ENCODE peak calls at places on chromosomes 3 and 15, in ten cellular contexts. One of them, this sample, is unnamed.
A peak's percentile ranks its signal among the peaks of the same experiment; 100 is the strongest.

GRCh38 chr3:183650554-183650953 is 15.1 kb downstream of the KLHL24 start:
- DNase-seq in dorsolateral prefrontal cortex: no peak
- DNase-seq in HFF-Myc: no peak
- DNase-seq in lower lobe of right lung: no peak
- DNase-seq in mesothelial cell of epicardium: no peak
- DNase-seq in OCI-LY7: no peak
- DNase-seq in lower leg skin: no peak
- DNase-seq in endothelial cell: no peak
- DNase-seq in GM06990: no peak
- DNase-seq in HFFc6: peak; percentile 50
- DNase-seq in this sample: no peak

GRCh38 chr15:42218953-42219596 is 11.0 kb upstream of the VPS39 start:
- DNase-seq in HFF-Myc: no peak
- DNase-seq in mesothelial cell of epicardium: no peak
- DNase-seq in lower leg skin: no peak
- DNase-seq in endothelial cell: no peak
- DNase-seq in dorsolateral prefrontal cortex: no peak
- DNase-seq in OCI-LY7: peak; percentile 57
- DNase-seq in GM06990: peak; percentile 15
- DNase-seq in lower lobe of right lung: no peak
- DNase-seq in HFFc6: no peak
- DNase-seq in this sample: no peak

GRCh38 chr3:184289426-184289938 is 9.6 kb upstream of the PSMD2 start:
- DNase-seq in mesothelial cell of epicardium: no peak
- DNase-seq in dorsolateral prefrontal cortex: peak; percentile 58
- DNase-seq in OCI-LY7: peak; percentile 65
- DNase-seq in endothelial cell: peak; percentile 71
- DNase-seq in GM06990: peak; percentile 23
- DNase-seq in lower lobe of right lung: peak; percentile 58
- DNase-seq in lower leg skin: no peak
- DNase-seq in HFF-Myc: peak; percentile 32
- DNase-seq in HFFc6: peak; percentile 27
- DNase-seq in this sample: peak; percentile 74

GRCh38 chr15:70486451-70487379 is 276.6 kb downstream of the UACA start:
- DNase-seq in HFFc6: peak; percentile 72
- DNase-seq in OCI-LY7: no peak
- DNase-seq in GM06990: peak; percentile 86
- DNase-seq in endothelial cell: no peak
- DNase-seq in HFF-Myc: no peak
- DNase-seq in mesothelial cell of epicardium: no peak
- DNase-seq in lower lobe of right lung: peak; percentile 75
- DNase-seq in lower leg skin: no peak
- DNase-seq in dorsolateral prefrontal cortex: no peak
- DNase-seq in this sample: no peak

GRCh38 chr3:134039161-134039862 is 9.6 kb upstream of the SLCO2A1 start:
- DNase-seq in HFF-Myc: no peak
- DNase-seq in GM06990: no peak
- DNase-seq in OCI-LY7: no peak
- DNase-seq in HFFc6: no peak
- DNase-seq in lower lobe of right lung: no peak
- DNase-seq in lower leg skin: no peak
- DNase-seq in dorsolateral prefrontal cortex: no peak
- DNase-seq in mesothelial cell of epicardium: no peak
- DNase-seq in endothelial cell: no peak
- DNase-seq in this sample: no peak

GRCh38 chr15:31901501-31901900 is 128.8 kb upstream of the CHRNA7 start:
- DNase-seq in OCI-LY7: no peak
- DNase-seq in lower leg skin: no peak
- DNase-seq in HFFc6: no peak
- DNase-seq in dorsolateral prefrontal cortex: no peak
- DNase-seq in GM06990: no peak
- DNase-seq in lower lobe of right lung: no peak
- DNase-seq in endothelial cell: no peak
- DNase-seq in mesothelial cell of epicardium: no peak
- DNase-seq in HFF-Myc: no peak
- DNase-seq in this sample: no peak

GRCh38 chr15:61748529-61748928 is 311.7 kb downstream of the VPS13C start:
- DNase-seq in dorsolateral prefrontal cortex: no peak
- DNase-seq in lower leg skin: no peak
- DNase-seq in lower lobe of right lung: no peak
- DNase-seq in GM06990: no peak
- DNase-seq in endothelial cell: no peak
- DNase-seq in mesothelial cell of epicardium: no peak
- DNase-seq in HFFc6: no peak
- DNase-seq in HFF-Myc: no peak
- DNase-seq in OCI-LY7: no peak
- DNase-seq in this sample: peak; percentile 87

GRCh38 chr3:174116421-174116820 is 718.9 kb downstream of the NLGN1 start:
- DNase-seq in HFF-Myc: no peak
- DNase-seq in lower lobe of right lung: no peak
- DNase-seq in GM06990: no peak
- DNase-seq in endothelial cell: no peak
- DNase-seq in lower leg skin: no peak
- DNase-seq in dorsolateral prefrontal cortex: no peak
- DNase-seq in HFFc6: no peak
- DNase-seq in mesothelial cell of epicardium: no peak
- DNase-seq in OCI-LY7: no peak
- DNase-seq in this sample: no peak

GRCh38 chr3:116067275-116067674 is 378.0 kb downstream of the LSAMP start:
- DNase-seq in HFFc6: no peak
- DNase-seq in lower leg skin: no peak
- DNase-seq in dorsolateral prefrontal cortex: no peak
- DNase-seq in OCI-LY7: no peak
- DNase-seq in lower lobe of right lung: no peak
- DNase-seq in GM06990: no peak
- DNase-seq in HFF-Myc: no peak
- DNase-seq in mesothelial cell of epicardium: no peak
- DNase-seq in endothelial cell: no peak
- DNase-seq in this sample: no peak

GRCh38 chr15:22810033-22810734 is 23.7 kb downstream of the NIPA1 start:
- DNase-seq in lower lobe of right lung: no peak
- DNase-seq in mesothelial cell of epicardium: no peak
- DNase-seq in lower leg skin: no peak
- DNase-seq in OCI-LY7: no peak
- DNase-seq in HFF-Myc: no peak
- DNase-seq in endothelial cell: no peak
- DNase-seq in HFFc6: no peak
- DNase-seq in dorsolateral prefrontal cortex: no peak
- DNase-seq in GM06990: no peak
- DNase-seq in this sample: no peak

GRCh38 chr15:75235051-75235673 is 23.0 kb upstream of the GOLGA6C start:
- DNase-seq in HFFc6: no peak
- DNase-seq in endothelial cell: no peak
- DNase-seq in lower leg skin: peak; percentile 58
- DNase-seq in dorsolateral prefrontal cortex: no peak
- DNase-seq in HFF-Myc: no peak
- DNase-seq in lower lobe of right lung: no peak
- DNase-seq in mesothelial cell of epicardium: no peak
- DNase-seq in OCI-LY7: no peak
- DNase-seq in GM06990: no peak
- DNase-seq in this sample: no peak

GRCh38 chr3:136255672-136256406 is 5.7 kb downstream of the PCCB start:
- DNase-seq in GM06990: no peak
- DNase-seq in lower leg skin: no peak
- DNase-seq in endothelial cell: no peak
- DNase-seq in OCI-LY7: no peak
- DNase-seq in HFF-Myc: no peak
- DNase-seq in dorsolateral prefrontal cortex: no peak
- DNase-seq in mesothelial cell of epicardium: no peak
- DNase-seq in lower lobe of right lung: no peak
- DNase-seq in HFFc6: no peak
- DNase-seq in this sample: no peak

DNA sequence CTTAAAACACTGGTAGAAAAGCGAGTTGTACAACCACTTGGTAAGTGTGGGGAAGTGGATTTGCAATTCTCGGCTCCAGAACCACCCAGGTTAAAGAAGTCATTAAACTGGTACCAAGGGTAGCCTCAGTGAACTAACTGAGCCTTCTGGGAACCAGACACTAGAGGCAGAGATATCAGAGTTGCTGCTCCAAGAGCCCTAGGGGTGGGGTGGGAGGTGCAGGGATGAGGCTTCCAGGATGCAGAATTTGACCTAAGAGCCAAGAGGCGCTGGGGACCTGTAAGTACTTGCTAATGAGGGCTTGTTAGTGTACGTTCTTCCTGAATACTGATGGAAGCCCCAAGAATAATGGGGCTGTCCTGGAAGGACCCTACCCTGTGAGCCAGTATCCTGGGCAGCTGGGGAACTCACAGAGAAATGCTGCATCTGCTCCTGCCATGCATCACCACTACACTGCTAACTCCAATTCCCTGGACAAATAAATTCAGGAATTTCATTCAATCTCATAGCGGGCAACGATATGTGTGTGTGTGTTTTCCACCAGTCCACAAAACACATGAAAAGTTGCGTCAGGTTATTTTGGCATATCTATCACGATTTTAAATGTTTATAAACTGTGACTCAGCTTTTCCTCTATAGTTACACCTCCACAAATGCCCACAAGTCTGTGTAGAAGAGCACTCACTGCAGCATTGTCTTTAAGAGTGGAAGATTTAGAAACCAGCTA is 23.8 kb downstream of the STIMATE start:
- DNase-seq in mesothelial cell of epicardium: no peak
- DNase-seq in GM06990: no peak
- DNase-seq in HFFc6: no peak
- DNase-seq in HFF-Myc: no peak
- DNase-seq in dorsolateral prefrontal cortex: no peak
- DNase-seq in lower lobe of right lung: no peak
- DNase-seq in OCI-LY7: no peak
- DNase-seq in lower leg skin: no peak
- DNase-seq in endothelial cell: no peak
- DNase-seq in this sample: no peak
- TF ChIP-seq CTCF in mesothelial cell of epicardium: no peak
- TF ChIP-seq CTCF in GM06990: no peak
- TF ChIP-seq CTCF in HFFc6: no peak
- TF ChIP-seq CTCF in HFF-Myc: no peak
- TF ChIP-seq CTCF in dorsolateral prefrontal cortex: no peak
- TF ChIP-seq CTCF in lower lobe of right lung: no peak
- TF ChIP-seq CTCF in OCI-LY7: no peak
- TF ChIP-seq CTCF in lower leg skin: no peak
- TF ChIP-seq CTCF in endothelial cell: no peak
- TF ChIP-seq CTCF in this sample: no peak

DNA sequence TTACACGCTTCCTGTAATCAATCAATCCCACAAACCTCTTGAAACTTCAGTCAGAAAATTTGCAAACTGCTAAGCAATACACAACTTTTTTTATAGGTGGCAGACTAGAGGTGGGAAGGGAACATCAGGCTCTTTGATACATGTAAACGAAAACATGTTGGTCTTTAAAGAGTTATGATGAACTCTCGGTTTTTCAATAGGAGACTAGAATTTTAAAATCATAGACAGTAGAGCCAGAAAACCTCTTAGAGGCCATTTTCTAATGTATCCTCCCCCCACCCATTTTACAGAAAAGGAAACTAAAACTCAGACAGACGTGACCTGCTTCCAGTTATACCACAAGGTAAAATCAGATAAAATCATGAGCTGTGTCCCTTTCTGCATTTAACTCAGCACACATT is 179.1 kb upstream of the LPP start:
- DNase-seq in OCI-LY7: peak; percentile 79
- DNase-seq in HFF-Myc: no peak
- DNase-seq in dorsolateral prefrontal cortex: no peak
- DNase-seq in mesothelial cell of epicardium: no peak
- DNase-seq in endothelial cell: no peak
- DNase-seq in lower leg skin: no peak
- DNase-seq in lower lobe of right lung: no peak
- DNase-seq in GM06990: no peak
- DNase-seq in HFFc6: no peak
- DNase-seq in this sample: no peak
- TF ChIP-seq CTCF in OCI-LY7: peak; percentile 84
- TF ChIP-seq CTCF in HFF-Myc: no peak
- TF ChIP-seq CTCF in dorsolateral prefrontal cortex: no peak
- TF ChIP-seq CTCF in mesothelial cell of epicardium: no peak
- TF ChIP-seq CTCF in endothelial cell: no peak
- TF ChIP-seq CTCF in lower leg skin: no peak
- TF ChIP-seq CTCF in lower lobe of right lung: no peak
- TF ChIP-seq CTCF in GM06990: peak; percentile 27
- TF ChIP-seq CTCF in HFFc6: peak; percentile 27
- TF ChIP-seq CTCF in this sample: no peak

DNA sequence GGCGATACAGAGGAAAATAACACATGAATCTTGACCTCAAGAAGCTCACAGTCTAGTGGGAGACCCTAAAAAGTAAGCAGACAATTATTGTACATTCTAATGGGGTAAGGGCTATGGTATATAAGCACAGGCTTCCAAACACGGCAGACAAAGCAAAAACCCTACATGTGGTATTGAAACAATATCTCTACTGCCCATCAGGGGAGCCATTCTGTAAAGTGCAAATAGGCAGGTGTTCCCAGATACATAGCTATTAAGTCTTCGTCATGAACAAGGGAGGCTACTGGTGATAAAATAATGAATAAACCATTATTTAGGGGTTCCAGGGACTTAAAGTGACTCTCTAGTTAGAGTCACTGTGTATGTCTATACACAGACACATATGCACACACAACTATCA is 38.6 kb upstream of the ASB14 start:
- DNase-seq in HFF-Myc: no peak
- DNase-seq in endothelial cell: no peak
- DNase-seq in dorsolateral prefrontal cortex: no peak
- DNase-seq in lower lobe of right lung: no peak
- DNase-seq in OCI-LY7: peak; percentile 6
- DNase-seq in lower leg skin: no peak
- DNase-seq in HFFc6: no peak
- DNase-seq in GM06990: no peak
- DNase-seq in mesothelial cell of epicardium: no peak
- DNase-seq in this sample: no peak
- TF ChIP-seq CTCF in HFF-Myc: no peak
- TF ChIP-seq CTCF in endothelial cell: no peak
- TF ChIP-seq CTCF in dorsolateral prefrontal cortex: no peak
- TF ChIP-seq CTCF in lower lobe of right lung: no peak
- TF ChIP-seq CTCF in OCI-LY7: peak; percentile 38
- TF ChIP-seq CTCF in lower leg skin: no peak
- TF ChIP-seq CTCF in HFFc6: peak; percentile 8
- TF ChIP-seq CTCF in GM06990: no peak
- TF ChIP-seq CTCF in mesothelial cell of epicardium: no peak
- TF ChIP-seq CTCF in this sample: no peak

GRCh38 chr15:49229922-49230321 is 59.9 kb downstream of the GALK2 start:
- DNase-seq in mesothelial cell of epicardium: no peak
- DNase-seq in HFF-Myc: no peak
- DNase-seq in OCI-LY7: no peak
- DNase-seq in endothelial cell: no peak
- DNase-seq in lower leg skin: no peak
- DNase-seq in lower lobe of right lung: no peak
- DNase-seq in dorsolateral prefrontal cortex: no peak
- DNase-seq in HFFc6: no peak
- DNase-seq in GM06990: no peak
- DNase-seq in this sample: no peak

GRCh38 chr15:49227602-49228001 is 57.6 kb downstream of the GALK2 start:
- DNase-seq in dorsolateral prefrontal cortex: no peak
- DNase-seq in lower leg skin: no peak
- DNase-seq in OCI-LY7: no peak
- DNase-seq in GM06990: no peak
- DNase-seq in lower lobe of right lung: no peak
- DNase-seq in HFF-Myc: no peak
- DNase-seq in HFFc6: no peak
- DNase-seq in mesothelial cell of epicardium: no peak
- DNase-seq in endothelial cell: no peak
- DNase-seq in this sample: no peak

GRCh38 chr15:49223536-49224274 is 53.7 kb downstream of the GALK2 start:
- DNase-seq in GM06990: no peak
- DNase-seq in HFF-Myc: no peak
- DNase-seq in lower leg skin: no peak
- DNase-seq in mesothelial cell of epicardium: no peak
- DNase-seq in HFFc6: peak; percentile 26
- DNase-seq in OCI-LY7: no peak
- DNase-seq in endothelial cell: no peak
- DNase-seq in lower lobe of right lung: no peak
- DNase-seq in dorsolateral prefrontal cortex: no peak
- DNase-seq in this sample: no peak

GRCh38 chr15:49225572-49226281 is 55.7 kb downstream of the GALK2 start:
- DNase-seq in dorsolateral prefrontal cortex: no peak
- DNase-seq in HFF-Myc: no peak
- DNase-seq in lower lobe of right lung: no peak
- DNase-seq in HFFc6: peak; percentile 10
- DNase-seq in endothelial cell: peak; percentile 63
- DNase-seq in lower leg skin: no peak
- DNase-seq in OCI-LY7: no peak
- DNase-seq in mesothelial cell of epicardium: no peak
- DNase-seq in GM06990: no peak
- DNase-seq in this sample: peak; percentile 36
- TF ChIP-seq CTCF in dorsolateral prefrontal cortex: no peak
- TF ChIP-seq CTCF in HFF-Myc: peak; percentile 24
- TF ChIP-seq CTCF in lower lobe of right lung: no peak
- TF ChIP-seq CTCF in HFFc6: peak; percentile 16
- TF ChIP-seq CTCF in endothelial cell: peak; percentile 27
- TF ChIP-seq CTCF in lower leg skin: no peak
- TF ChIP-seq CTCF in OCI-LY7: peak; percentile 28
- TF ChIP-seq CTCF in mesothelial cell of epicardium: no peak
- TF ChIP-seq CTCF in GM06990: peak; percentile 22
- TF ChIP-seq CTCF in this sample: peak; percentile 10